ENCODE peak calls at places on chromosomes 13 and 19, in seven cellular contexts. F, L, E, B, Y, D and Q are unnamed samples.

GRCh38 chr19:52941941-52942370 is 18.7 kb upstream of the ZNF888 start:
- DNase-seq in L (peak), E (peak), D (no peak), F (no peak), B (no peak), Y (peak), Q (peak)

GRCh38 chr19:14091885-14092462 is 1.4 kb upstream of the SAMD1 start:
- DNase-seq in B (no peak), Y (no peak), D (no peak), F (no peak), E (no peak), L (no peak), Q (peak)

GRCh38 chr13:40137400-40137799 is 481.9 kb downstream of the COG6 start:
- DNase-seq in D (no peak), B (no peak), F (no peak), E (no peak), Y (no peak), L (peak), Q (no peak)

GRCh38 chr13:30103161-30103858 is 204.0 kb downstream of the KATNAL1 start:
- DNase-seq in L (no peak), D (no peak), B (no peak), F (no peak), E (no peak), Y (no peak), Q (no peak)

GRCh38 chr13:55577082-55577846 is 1563.5 kb upstream of the PRR20A start:
- DNase-seq in B (no peak), F (no peak), Y (peak), L (no peak), E (no peak), D (no peak), Q (no peak)

GRCh38 chr19:13718733-13719132 is 45.6 kb upstream of the MRI1 start:
- DNase-seq in L (no peak), E (peak), Y (no peak), B (peak), F (peak), D (peak), Q (peak)

GRCh38 chr19:55616395-55616875 is 7.9 kb downstream of the ZNF784 start:
- DNase-seq in D (no peak), L (no peak), Y (no peak), E (no peak), F (no peak), B (no peak), Q (no peak)

GRCh38 chr19:35805518-35806102 is 7.0 kb downstream of the PRODH2 start:
- DNase-seq in B (no peak), E (no peak), F (no peak), Y (no peak), D (peak), L (no peak), Q (no peak)

GRCh38 chr13:39835253-39835652 is 179.8 kb downstream of the COG6 start:
- DNase-seq in E (no peak), D (peak), B (no peak), L (no peak), Y (peak), F (no peak), Q (no peak)